ENCODE peak calls at places on chromosomes 4 and X, in five cellular contexts. Y is K562, T is NCI-H524 treated with DMSO at 0.1 percent for 48 hours, F is astrocyte of the spinal cord, U is head of caudate nucleus. L is an unnamed sample.

GRCh38 chr4:158067646-158068045 is 105.2 kb downstream of the GASK1B start:
- DNase-seq in Y (no peak), T (no peak), F (no peak), U (no peak), L (no peak)

GRCh38 chr4:173152104-173152503 is 16.5 kb upstream of the GALNT7 start:
- DNase-seq in Y (no peak), T (no peak), F (no peak), U (no peak), L (no peak)

GRCh38 chrX:23736030-23736429 is 7.0 kb downstream of the ACOT9 start:
- DNase-seq in Y (no peak), T (no peak), F (no peak), U (no peak), L (no peak)

GRCh38 chr4:159045321-159045720 is 57.6 kb upstream of the RAPGEF2 start:
- DNase-seq in Y (no peak), T (no peak), F (no peak), U (no peak), L (no peak)

GRCh38 chrX:13805241-13805640 is 11.7 kb downstream of the GPM6B start:
- DNase-seq in Y (peak), T (no peak), F (no peak), U (no peak), L (no peak)

GRCh38 chr4:16801356-16801755 is 97.1 kb downstream of the LDB2 start:
- DNase-seq in Y (no peak), T (no peak), F (no peak), U (no peak), L (no peak)

GRCh38 chr4:74104145-74104544 is 5.2 kb upstream of the CXCL2 start:
- DNase-seq in Y (no peak), T (no peak), F (no peak), U (no peak), L (no peak)

GRCh38 chr4:93710101-93710846 is 118.3 kb upstream of the ATOH1 start:
- DNase-seq in Y (no peak), T (no peak), F (no peak), U (peak), L (peak)

GRCh38 chrX:131572372-131573014 is 28.6 kb downstream of the OR13H1 start:
- DNase-seq in Y (no peak), T (no peak), F (peak), U (no peak), L (no peak)

GRCh38 chrX:6184900-6185515 is 43.7 kb downstream of the NLGN4X start:
- DNase-seq in Y (no peak), T (no peak), F (peak), U (no peak), L (no peak)

GRCh38 chr4:145055533-145056257 is 42.3 kb downstream of the ANAPC10 start:
- DNase-seq in Y (no peak), T (no peak), F (no peak), U (no peak), L (no peak)

GRCh38 chrX:155009994-155010472 is 12.5 kb downstream of the F8 start:
- DNase-seq in Y (no peak), T (no peak), F (no peak), U (no peak), L (no peak)

GRCh38 chr4:85475631-85476233 is 782 bp downstream of the ARHGAP24 start:
- DNase-seq in Y (no peak), T (no peak), F (peak), U (no peak), L (no peak)

GRCh38 chr4:77045490-77045889 is 30.3 kb downstream of the CCNI start:
- DNase-seq in Y (no peak), T (no peak), F (peak), U (no peak), L (no peak)

GRCh38 chr4:137823007-137823406 is 290.7 kb upstream of the PCDH18 start:
- DNase-seq in Y (no peak), T (no peak), F (no peak), U (no peak), L (no peak)

GRCh38 chr4:122083971-122084370 is 68.2 kb upstream of the BLTP1 start:
- DNase-seq in Y (no peak), T (no peak), F (no peak), U (no peak), L (no peak)

GRCh38 chrX:18434896-18435295 is 9.5 kb downstream of the CDKL5 start:
- DNase-seq in Y (no peak), T (no peak), F (no peak), U (no peak), L (no peak)